ENCODE peak calls at places on chromosomes 13 and 19, in four cellular contexts. O is stimulated activated CD4-positive, alpha-beta T cell treated with anti-CD3 and anti-CD28 coated beads, Interleukin-4, amount 100 ng/mL, for 24 hours; H is ACHN; G is lower lobe of right lung. M is an unnamed sample.

GRCh38 chr13:22740264-22740663 is 440.5 kb upstream of the SGCG start:
- DNase-seq in O (no peak), H (peak; percentile 22), G (no peak), M (no peak)

GRCh38 chr13:32650705-32651311 is 64.6 kb downstream of the PDS5B start:
- DNase-seq in O (peak; percentile 67), H (peak; percentile 70), G (no peak), M (peak; percentile 60)

GRCh38 chr19:4067396-4068057 is 828 bp upstream of the ZBTB7A start:
- DNase-seq in O (no peak), H (no peak), G (peak; percentile 67), M (no peak)

GRCh38 chr13:75628811-75629210 is 7.3 kb upstream of the LMO7 start:
- DNase-seq in O (no peak), H (no peak), G (no peak), M (no peak)

GRCh38 chr13:20387441-20387971 is 138.2 kb downstream of the CRYL1 start:
- DNase-seq in O (no peak), H (no peak), G (no peak), M (no peak)

GRCh38 chr19:16073988-16074387 is 2.3 kb upstream of the TPM4 start:
- DNase-seq in O (no peak), H (no peak), G (no peak), M (no peak)

GRCh38 chr13:49645451-49645850 is 17.1 kb downstream of the ARL11 start:
- DNase-seq in O (no peak), H (no peak), G (no peak), M (no peak)

GRCh38 chr13:112687836-112688559 is 1.8 kb upstream of the ATP11A start:
- DNase-seq in O (no peak), H (no peak), G (no peak), M (no peak)

GRCh38 chr13:97879646-97880297 is 73.7 kb upstream of the IPO5 start:
- DNase-seq in O (no peak), H (peak; percentile 64), G (no peak), M (no peak)

GRCh38 chr19:46841458-46842083 is 9.1 kb downstream of the AP2S1 start:
- DNase-seq in O (no peak), H (peak; percentile 65), G (no peak), M (no peak)

GRCh38 chr13:44422755-44423643 is 49.4 kb downstream of the SERP2 start:
- DNase-seq in O (no peak), H (no peak), G (no peak), M (no peak)

GRCh38 chr19:47802521-47803043 is 1.8 kb downstream of the TPRX1 start:
- DNase-seq in O (no peak), H (no peak), G (no peak), M (no peak)

GRCh38 chr13:33016414-33017409 is at the start of gene KL:
- DNase-seq in O (no peak), H (peak; percentile 37), G (peak; percentile 74), M (peak; percentile 18)

GRCh38 chr13:51221674-51222509 is at the start of gene FAM124A:
- DNase-seq in O (peak; percentile 31), H (peak; percentile 42), G (peak; percentile 58), M (peak; percentile 66)

GRCh38 chr13:31851201-31851600 is 111.9 kb downstream of the RXFP2 start:
- DNase-seq in O (no peak), H (no peak), G (no peak), M (no peak)

GRCh38 chr19:34189917-34190425 is 17.7 kb downstream of the LSM14A start:
- DNase-seq in O (no peak), H (no peak), G (no peak), M (no peak)

GRCh38 chr19:50449236-50449899 is 16.7 kb downstream of the MYBPC2 start:
- DNase-seq in O (no peak), H (no peak), G (no peak), M (no peak)

GRCh38 chr13:72403396-72404010 is 323.9 kb downstream of the MZT1 start:
- DNase-seq in O (no peak), H (no peak), G (no peak), M (no peak)

GRCh38 chr13:43830481-43830873 is 43.7 kb upstream of the ENOX1 start:
- DNase-seq in O (no peak), H (no peak), G (no peak), M (no peak)

GRCh38 chr13:111974065-111974640 is 92.8 kb upstream of the SOX1 start:
- DNase-seq in O (no peak), H (no peak), G (no peak), M (no peak)

GRCh38 chr19:16325161-16325527 is 518 bp downstream of the KLF2 start:
- DNase-seq in O (peak; percentile 30), H (no peak), G (peak; percentile 76), M (peak; percentile 53)

GRCh38 chr13:80084086-80084676 is 256.7 kb downstream of the SPRY2 start:
- DNase-seq in O (no peak), H (peak; percentile 40), G (no peak), M (no peak)

GRCh38 chr13:100710176-100710575 is 35.6 kb upstream of the TMTC4 start:
- DNase-seq in O (no peak), H (peak; percentile 48), G (no peak), M (no peak)

GRCh38 chr19:36418287-36419001 is at the start of gene ZFP82:
- DNase-seq in O (peak; percentile 79), H (no peak), G (peak; percentile 83), M (peak; percentile 83)

GRCh38 chr13:75910591-75910990 is 274.5 kb downstream of the LMO7 start:
- DNase-seq in O (no peak), H (no peak), G (no peak), M (no peak)

GRCh38 chr19:34172661-34173144 is 399 bp downstream of the LSM14A start:
- DNase-seq in O (no peak), H (no peak), G (peak; percentile 55), M (peak; percentile 45)

GRCh38 chr19:2176336-2176994 is 12.7 kb downstream of the DOT1L start:
- DNase-seq in O (no peak), H (no peak), G (peak; percentile 59), M (no peak)

GRCh38 chr13:99322297-99323103 is 15.3 kb upstream of the GPR183 start:
- DNase-seq in O (peak; percentile 50), H (peak; percentile 33), G (no peak), M (no peak)

GRCh38 chr19:51016798-51017683 is 2.5 kb downstream of the KLK10 start:
- DNase-seq in O (peak; percentile 57), H (peak; percentile 49), G (no peak), M (peak; percentile 68)

GRCh38 chr13:33348366-33348765 is 62.8 kb upstream of the STARD13 start:
- DNase-seq in O (no peak), H (no peak), G (no peak), M (no peak)

GRCh38 chr19:2273356-2274184 is 8.4 kb downstream of the PEAK3 start:
- DNase-seq in O (peak; percentile 80), H (peak; percentile 65), G (peak; percentile 84), M (peak; percentile 91)

GRCh38 chr19:13056052-13056660 is 46.5 kb downstream of the LYL1 start:
- DNase-seq in O (no peak), H (peak; percentile 92), G (peak; percentile 92), M (no peak)

GRCh38 chr13:78054152-78054551 is 135.5 kb upstream of the EDNRB start:
- DNase-seq in O (no peak), H (no peak), G (no peak), M (no peak)

M was measured in stimulated activated naive CD8-positive, alpha-beta T cell treated with anti-CD3 and anti-CD28 coated beads, Interleukin-15, Interleukin-2, amounts not matched to agents 100 U/mL and 50 U/mL, for 24 hours.